ENCODE peak calls at places on chromosomes 1 and 21, in seven cellular contexts. One of them, this sample, is unnamed.

GRCh38 chr1:234987415-234988159 is 141.1 kb downstream of the TOMM20 start:
- DNase-seq in stomach: peak; percentile 79
- DNase-seq in MM.1S: no peak
- DNase-seq in mammary epithelial cell: peak; percentile 72
- DNase-seq in astrocyte: peak; percentile 85
- DNase-seq in brain microvascular endothelial cell: peak; percentile 95
- DNase-seq in kidney epithelial cell: no peak
- DNase-seq in this sample: no peak

GRCh38 chr21:46472246-46472645 is 13.6 kb downstream of the DIP2A start:
- DNase-seq in MM.1S: no peak
- DNase-seq in kidney epithelial cell: no peak
- DNase-seq in mammary epithelial cell: no peak
- DNase-seq in astrocyte: no peak
- DNase-seq in brain microvascular endothelial cell: no peak
- DNase-seq in stomach: no peak
- DNase-seq in this sample: no peak

GRCh38 chr21:42263591-42264131 is 44.7 kb downstream of the ABCG1 start:
- DNase-seq in stomach: no peak
- DNase-seq in astrocyte: no peak
- DNase-seq in brain microvascular endothelial cell: no peak
- DNase-seq in mammary epithelial cell: no peak
- DNase-seq in MM.1S: no peak
- DNase-seq in kidney epithelial cell: no peak
- DNase-seq in this sample: peak; percentile 40

GRCh38 chr21:39599191-39599966 is 13.4 kb upstream of the B3GALT5 start:
- DNase-seq in stomach: no peak
- DNase-seq in mammary epithelial cell: no peak
- DNase-seq in MM.1S: no peak
- DNase-seq in astrocyte: no peak
- DNase-seq in kidney epithelial cell: peak; percentile 56
- DNase-seq in brain microvascular endothelial cell: no peak
- DNase-seq in this sample: no peak

GRCh38 chr21:31011412-31011811 is 26.9 kb downstream of the KRTAP19-8 start:
- DNase-seq in stomach: no peak
- DNase-seq in kidney epithelial cell: no peak
- DNase-seq in mammary epithelial cell: no peak
- DNase-seq in MM.1S: no peak
- DNase-seq in brain microvascular endothelial cell: no peak
- DNase-seq in astrocyte: no peak
- DNase-seq in this sample: no peak

GRCh38 chr1:203795382-203796222 is at the start of the genes ZBED6 and ZC3H11A:
- DNase-seq in stomach: peak; percentile 99
- DNase-seq in astrocyte: peak; percentile 94
- DNase-seq in mammary epithelial cell: peak; percentile 99
- DNase-seq in brain microvascular endothelial cell: peak; percentile 98
- DNase-seq in kidney epithelial cell: peak; percentile 93
- DNase-seq in MM.1S: peak; percentile 100
- DNase-seq in this sample: peak; percentile 96

GRCh38 chr1:7335224-7335879 is 435.7 kb upstream of the VAMP3 start:
- DNase-seq in MM.1S: no peak
- DNase-seq in stomach: no peak
- DNase-seq in brain microvascular endothelial cell: no peak
- DNase-seq in kidney epithelial cell: peak; percentile 9
- DNase-seq in astrocyte: peak; percentile 41
- DNase-seq in mammary epithelial cell: peak; percentile 50
- DNase-seq in this sample: peak; percentile 8

GRCh38 chr1:153465728-153466625 is 5.5 kb upstream of the S100A7 start:
- DNase-seq in astrocyte: no peak
- DNase-seq in MM.1S: peak; percentile 70
- DNase-seq in kidney epithelial cell: no peak
- DNase-seq in stomach: peak; percentile 42
- DNase-seq in brain microvascular endothelial cell: peak; percentile 7
- DNase-seq in mammary epithelial cell: peak; percentile 39
- DNase-seq in this sample: no peak

GRCh38 chr1:232571523-232571922 is 58.4 kb downstream of the SIPA1L2 start:
- DNase-seq in kidney epithelial cell: no peak
- DNase-seq in stomach: no peak
- DNase-seq in MM.1S: no peak
- DNase-seq in brain microvascular endothelial cell: no peak
- DNase-seq in astrocyte: peak; percentile 40
- DNase-seq in mammary epithelial cell: peak; percentile 7
- DNase-seq in this sample: peak; percentile 56

GRCh38 chr1:32112800-32113375 is 5.0 kb downstream of the KPNA6 start:
- DNase-seq in brain microvascular endothelial cell: no peak
- DNase-seq in astrocyte: no peak
- DNase-seq in stomach: no peak
- DNase-seq in MM.1S: no peak
- DNase-seq in kidney epithelial cell: no peak
- DNase-seq in mammary epithelial cell: no peak
- DNase-seq in this sample: no peak

GRCh38 chr1:19390166-19390850 is 78.2 kb downstream of the SLC66A1 start:
- DNase-seq in brain microvascular endothelial cell: no peak
- DNase-seq in astrocyte: no peak
- DNase-seq in kidney epithelial cell: no peak
- DNase-seq in mammary epithelial cell: no peak
- DNase-seq in MM.1S: no peak
- DNase-seq in stomach: no peak
- DNase-seq in this sample: no peak

GRCh38 chr1:113913887-113914664 is 8.9 kb downstream of the DCLRE1B start:
- DNase-seq in brain microvascular endothelial cell: no peak
- DNase-seq in kidney epithelial cell: no peak
- DNase-seq in mammary epithelial cell: no peak
- DNase-seq in astrocyte: no peak
- DNase-seq in stomach: no peak
- DNase-seq in MM.1S: no peak
- DNase-seq in this sample: no peak

GRCh38 chr1:156128749-156129682 is 14.5 kb downstream of the LMNA start:
- DNase-seq in kidney epithelial cell: no peak
- DNase-seq in MM.1S: no peak
- DNase-seq in brain microvascular endothelial cell: no peak
- DNase-seq in astrocyte: peak; percentile 92
- DNase-seq in mammary epithelial cell: no peak
- DNase-seq in stomach: no peak
- DNase-seq in this sample: no peak

GRCh38 chr1:214927791-214928190 is 154.7 kb upstream of the KCNK2 start:
- DNase-seq in kidney epithelial cell: no peak
- DNase-seq in brain microvascular endothelial cell: no peak
- DNase-seq in MM.1S: no peak
- DNase-seq in stomach: no peak
- DNase-seq in astrocyte: no peak
- DNase-seq in mammary epithelial cell: no peak
- DNase-seq in this sample: no peak

GRCh38 chr1:230596306-230596705 is 46.0 kb upstream of the COG2 start:
- DNase-seq in brain microvascular endothelial cell: no peak
- DNase-seq in stomach: no peak
- DNase-seq in astrocyte: no peak
- DNase-seq in MM.1S: no peak
- DNase-seq in kidney epithelial cell: no peak
- DNase-seq in mammary epithelial cell: no peak
- DNase-seq in this sample: no peak

GRCh38 chr1:8486047-8486446 is 168.1 kb downstream of the SLC45A1 start:
- DNase-seq in brain microvascular endothelial cell: no peak
- DNase-seq in stomach: no peak
- DNase-seq in mammary epithelial cell: no peak
- DNase-seq in MM.1S: no peak
- DNase-seq in astrocyte: no peak
- DNase-seq in kidney epithelial cell: no peak
- DNase-seq in this sample: no peak

GRCh38 chr1:16018308-16018707 is 465 bp upstream of the HSPB7 start:
- DNase-seq in astrocyte: no peak
- DNase-seq in brain microvascular endothelial cell: no peak
- DNase-seq in kidney epithelial cell: no peak
- DNase-seq in MM.1S: no peak
- DNase-seq in stomach: no peak
- DNase-seq in mammary epithelial cell: no peak
- DNase-seq in this sample: no peak

GRCh38 chr1:59427155-59427554 is 130.3 kb downstream of the FGGY start:
- DNase-seq in kidney epithelial cell: peak; percentile 84
- DNase-seq in MM.1S: no peak
- DNase-seq in astrocyte: peak; percentile 77
- DNase-seq in brain microvascular endothelial cell: no peak
- DNase-seq in stomach: no peak
- DNase-seq in mammary epithelial cell: peak; percentile 92
- DNase-seq in this sample: peak; percentile 95

GRCh38 chr1:39572379-39573096 is 4.1 kb downstream of the PABPC4 start:
- DNase-seq in brain microvascular endothelial cell: no peak
- DNase-seq in kidney epithelial cell: no peak
- DNase-seq in MM.1S: no peak
- DNase-seq in mammary epithelial cell: no peak
- DNase-seq in stomach: no peak
- DNase-seq in astrocyte: no peak
- DNase-seq in this sample: no peak
- H3K4me3 ChIP-seq in brain microvascular endothelial cell: no peak overlapping the region
- H3K4me3 ChIP-seq in kidney epithelial cell: no peak overlapping the region
- H3K4me3 ChIP-seq in MM.1S: peak overlapping the region; percentile 96
- H3K4me3 ChIP-seq in mammary epithelial cell: no peak overlapping the region
- H3K4me3 ChIP-seq in stomach: no peak overlapping the region
- H3K4me3 ChIP-seq in astrocyte: peak overlapping the region; percentile 43
- H3K4me3 ChIP-seq in this sample: no peak overlapping the region

DNA sequence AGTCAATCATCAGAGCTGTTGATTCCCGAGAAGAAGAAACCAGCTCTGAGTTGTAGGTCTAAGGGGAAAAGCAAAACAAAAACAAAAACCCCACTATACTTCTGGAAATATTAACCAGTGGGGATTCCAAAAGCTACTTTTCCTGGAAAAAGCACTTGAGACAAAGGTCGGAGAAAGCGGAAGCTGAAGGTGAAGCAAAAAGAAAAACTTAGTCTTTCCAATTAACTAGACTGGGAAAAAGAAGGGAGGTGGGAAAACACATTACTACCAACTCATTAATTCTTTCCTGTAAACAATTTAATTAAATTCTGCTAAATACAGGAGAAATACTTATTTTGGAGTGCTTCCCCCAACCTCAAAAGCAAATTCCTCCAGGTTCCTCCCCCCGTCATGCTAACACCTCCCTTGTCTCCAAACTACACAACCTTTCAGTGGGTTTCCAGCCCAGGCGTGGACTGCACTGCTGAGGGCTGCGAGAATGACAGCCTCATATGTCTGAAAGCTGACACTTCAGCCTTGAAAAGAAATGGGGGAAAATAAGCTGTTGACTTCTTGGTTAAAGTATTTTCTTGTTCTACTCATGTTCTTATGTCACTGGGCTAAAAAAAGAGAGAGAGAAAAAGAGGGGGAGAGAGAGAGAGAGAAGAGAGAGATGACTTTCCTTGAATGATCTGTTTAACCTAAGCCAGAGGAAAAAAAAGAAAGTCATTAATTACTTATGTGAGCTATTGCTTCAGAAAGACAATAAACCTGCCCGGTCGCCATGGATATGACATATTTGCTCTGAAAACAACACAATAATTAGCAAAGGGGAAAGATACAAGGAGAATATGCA is 5.1 kb downstream of the CASZ1 start:
- DNase-seq in astrocyte: no peak
- DNase-seq in stomach: no peak
- DNase-seq in mammary epithelial cell: no peak
- DNase-seq in kidney epithelial cell: no peak
- DNase-seq in MM.1S: no peak
- DNase-seq in brain microvascular endothelial cell: no peak
- DNase-seq in this sample: no peak
- H3K27me3 ChIP-seq in astrocyte: peaks cover 68% of the 10 kb centered on the region
- H3K27me3 ChIP-seq in stomach: peaks cover 18% of the 10 kb centered on the region
- H3K27me3 ChIP-seq in mammary epithelial cell: no peaks in the 10 kb centered on the region
- H3K27me3 ChIP-seq in kidney epithelial cell: peaks cover 64% of the 10 kb centered on the region
- H3K27me3 ChIP-seq in MM.1S: peaks cover 89% of the 10 kb centered on the region
- H3K27me3 ChIP-seq in brain microvascular endothelial cell: peaks cover 61% of the 10 kb centered on the region
- H3K27me3 ChIP-seq in this sample: no peaks in the 10 kb centered on the region

GRCh38 chr1:201171063-201172036 is 17.1 kb upstream of the TMEM9 start:
- DNase-seq in stomach: peak; percentile 31
- DNase-seq in kidney epithelial cell: no peak
- DNase-seq in brain microvascular endothelial cell: peak; percentile 12
- DNase-seq in astrocyte: no peak
- DNase-seq in mammary epithelial cell: no peak
- DNase-seq in MM.1S: peak; percentile 80
- DNase-seq in this sample: peak; percentile 13
- TF ChIP-seq CTCF in stomach: peak; percentile 32
- TF ChIP-seq CTCF in kidney epithelial cell: peak; percentile 35
- TF ChIP-seq CTCF in brain microvascular endothelial cell: peak; percentile 52
- TF ChIP-seq CTCF in astrocyte: peak; percentile 2
- TF ChIP-seq CTCF in mammary epithelial cell: no peak
- TF ChIP-seq CTCF in MM.1S: peak; percentile 63
- TF ChIP-seq CTCF in this sample: peak; percentile 29

GRCh38 chr1:176752505-176752904 is 289.5 kb downstream of the PAPPA2 start:
- DNase-seq in mammary epithelial cell: no peak
- DNase-seq in kidney epithelial cell: no peak
- DNase-seq in brain microvascular endothelial cell: no peak
- DNase-seq in stomach: no peak
- DNase-seq in astrocyte: no peak
- DNase-seq in MM.1S: no peak
- DNase-seq in this sample: no peak
- H3K4me3 ChIP-seq in mammary epithelial cell: no peak overlapping the region
- H3K4me3 ChIP-seq in kidney epithelial cell: no peak overlapping the region
- H3K4me3 ChIP-seq in brain microvascular endothelial cell: no peak overlapping the region
- H3K4me3 ChIP-seq in stomach: no peak overlapping the region
- H3K4me3 ChIP-seq in astrocyte: no peak overlapping the region
- H3K4me3 ChIP-seq in MM.1S: no peak overlapping the region
- H3K4me3 ChIP-seq in this sample: no peak overlapping the region

DNA sequence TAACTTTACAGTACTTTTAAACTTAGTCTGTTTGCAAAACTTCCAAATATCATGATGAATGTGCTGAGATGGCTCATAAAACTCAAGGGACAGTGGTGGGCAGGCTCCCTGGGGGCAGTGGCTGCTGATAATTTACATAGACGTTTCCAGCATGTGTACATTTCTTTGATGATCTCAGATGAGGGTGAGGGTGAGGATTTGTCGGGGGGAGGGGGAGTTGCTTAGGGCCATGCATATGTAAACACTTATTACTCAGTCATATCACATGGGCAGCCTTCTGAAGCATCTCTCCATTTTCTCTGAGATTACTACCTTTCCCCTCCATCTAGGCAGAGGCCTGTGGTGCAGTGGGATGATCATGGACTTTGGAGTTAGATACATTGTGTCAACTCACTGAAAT is 152.9 kb upstream of the HMGB4 start:
- DNase-seq in MM.1S: no peak
- DNase-seq in astrocyte: peak; percentile 20
- DNase-seq in stomach: no peak
- DNase-seq in kidney epithelial cell: no peak
- DNase-seq in brain microvascular endothelial cell: no peak
- DNase-seq in mammary epithelial cell: no peak
- DNase-seq in this sample: no peak
- H3K27me3 ChIP-seq in MM.1S: peaks cover 37% of the 10 kb centered on the region
- H3K27me3 ChIP-seq in astrocyte: no peaks in the 10 kb centered on the region
- H3K27me3 ChIP-seq in stomach: no peaks in the 10 kb centered on the region
- H3K27me3 ChIP-seq in kidney epithelial cell: no peaks in the 10 kb centered on the region
- H3K27me3 ChIP-seq in brain microvascular endothelial cell: no peaks in the 10 kb centered on the region
- H3K27me3 ChIP-seq in mammary epithelial cell: no peaks in the 10 kb centered on the region
- H3K27me3 ChIP-seq in this sample: no peaks in the 10 kb centered on the region

GRCh38 chr1:65459397-65459768 is 38.9 kb downstream of the LEPR start:
- DNase-seq in MM.1S: peak; percentile 31
- DNase-seq in astrocyte: no peak
- DNase-seq in kidney epithelial cell: no peak
- DNase-seq in brain microvascular endothelial cell: no peak
- DNase-seq in mammary epithelial cell: peak; percentile 44
- DNase-seq in stomach: no peak
- DNase-seq in this sample: peak; percentile 44
- TF ChIP-seq CTCF in MM.1S: peak; percentile 55
- TF ChIP-seq CTCF in astrocyte: peak; percentile 49
- TF ChIP-seq CTCF in kidney epithelial cell: peak; percentile 62
- TF ChIP-seq CTCF in brain microvascular endothelial cell: peak; percentile 81
- TF ChIP-seq CTCF in mammary epithelial cell: peak; percentile 57
- TF ChIP-seq CTCF in stomach: peak; percentile 43
- TF ChIP-seq CTCF in this sample: peak; percentile 67